ENCODE peak calls at places on chromosomes 16 and 17, in eight cellular contexts. One of them, this sample, is unnamed. For H3K4me1, the result is how much of the 10 kb centered on the place peaks cover.

GRCh38 chr17:3596804-3597464 is 12.3 kb downstream of the TRPV1 start:
- DNase-seq in GM23338: peak
- DNase-seq in CD4-positive, alpha-beta memory T cell: no peak
- DNase-seq in right cardiac atrium: no peak
- DNase-seq in psoas muscle: peak
- DNase-seq in ovary: no peak
- DNase-seq in heart right ventricle: no peak
- DNase-seq in body of pancreas: no peak
- DNase-seq in this sample: no peak

GRCh38 chr16:29784901-29785500 is 5.5 kb upstream of the KIF22 start:
- DNase-seq in GM23338: peak
- DNase-seq in heart right ventricle: peak
- DNase-seq in CD4-positive, alpha-beta memory T cell: peak
- DNase-seq in ovary: peak
- DNase-seq in body of pancreas: peak
- DNase-seq in right cardiac atrium: peak
- DNase-seq in psoas muscle: peak
- DNase-seq in this sample: peak

GRCh38 chr17:42531455-42532354 is 4.3 kb upstream of the NAGLU start:
- DNase-seq in body of pancreas: peak
- DNase-seq in GM23338: peak
- DNase-seq in ovary: peak
- DNase-seq in heart right ventricle: peak
- DNase-seq in psoas muscle: peak
- DNase-seq in right cardiac atrium: peak
- DNase-seq in CD4-positive, alpha-beta memory T cell: peak
- DNase-seq in this sample: peak

GRCh38 chr16:13992322-13992721 is 72.4 kb downstream of the ERCC4 start:
- DNase-seq in heart right ventricle: no peak
- DNase-seq in ovary: no peak
- DNase-seq in right cardiac atrium: no peak
- DNase-seq in CD4-positive, alpha-beta memory T cell: no peak
- DNase-seq in body of pancreas: no peak
- DNase-seq in GM23338: no peak
- DNase-seq in psoas muscle: no peak
- DNase-seq in this sample: no peak

GRCh38 chr17:73292031-73292531 is 19.7 kb downstream of the CDC42EP4 start:
- DNase-seq in heart right ventricle: peak
- DNase-seq in psoas muscle: peak
- DNase-seq in GM23338: no peak
- DNase-seq in ovary: no peak
- DNase-seq in CD4-positive, alpha-beta memory T cell: no peak
- DNase-seq in right cardiac atrium: peak
- DNase-seq in body of pancreas: peak
- DNase-seq in this sample: no peak

GRCh38 chr16:20866161-20866772 is 33.9 kb downstream of the DCUN1D3 start:
- DNase-seq in heart right ventricle: peak
- DNase-seq in ovary: peak
- DNase-seq in CD4-positive, alpha-beta memory T cell: no peak
- DNase-seq in body of pancreas: peak
- DNase-seq in GM23338: no peak
- DNase-seq in psoas muscle: no peak
- DNase-seq in right cardiac atrium: peak
- DNase-seq in this sample: no peak

GRCh38 chr16:83781-84615 is 6.0 kb downstream of the MPG start:
- DNase-seq in body of pancreas: no peak
- DNase-seq in CD4-positive, alpha-beta memory T cell: no peak
- DNase-seq in right cardiac atrium: peak
- DNase-seq in heart right ventricle: no peak
- DNase-seq in psoas muscle: no peak
- DNase-seq in ovary: no peak
- DNase-seq in GM23338: no peak
- DNase-seq in this sample: no peak

GRCh38 chr17:31078290-31078689 is 16.5 kb upstream of the NF1 start:
- DNase-seq in CD4-positive, alpha-beta memory T cell: no peak
- DNase-seq in ovary: no peak
- DNase-seq in body of pancreas: no peak
- DNase-seq in GM23338: no peak
- DNase-seq in psoas muscle: no peak
- DNase-seq in heart right ventricle: no peak
- DNase-seq in right cardiac atrium: no peak
- DNase-seq in this sample: no peak

GRCh38 chr17:37826497-37827115 is 81.7 kb upstream of the HNF1B start:
- DNase-seq in CD4-positive, alpha-beta memory T cell: no peak
- DNase-seq in heart right ventricle: peak
- DNase-seq in body of pancreas: no peak
- DNase-seq in right cardiac atrium: peak
- DNase-seq in ovary: no peak
- DNase-seq in psoas muscle: no peak
- DNase-seq in GM23338: no peak
- DNase-seq in this sample: peak

GRCh38 chr16:1154291-1154886 is 1.5 kb downstream of the CACNA1H start:
- DNase-seq in ovary: peak
- DNase-seq in CD4-positive, alpha-beta memory T cell: no peak
- DNase-seq in body of pancreas: no peak
- DNase-seq in heart right ventricle: no peak
- DNase-seq in GM23338: peak
- DNase-seq in right cardiac atrium: no peak
- DNase-seq in psoas muscle: no peak
- DNase-seq in this sample: no peak

GRCh38 chr16:89949121-89949742 is 677 bp downstream of the DEF8 start:
- DNase-seq in right cardiac atrium: no peak
- DNase-seq in CD4-positive, alpha-beta memory T cell: no peak
- DNase-seq in heart right ventricle: no peak
- DNase-seq in body of pancreas: no peak
- DNase-seq in psoas muscle: no peak
- DNase-seq in GM23338: peak
- DNase-seq in ovary: peak
- DNase-seq in this sample: no peak
- H3K27ac ChIP-seq in right cardiac atrium: no peak
- H3K27ac ChIP-seq in CD4-positive, alpha-beta memory T cell: no peak
- H3K27ac ChIP-seq in heart right ventricle: no peak
- H3K27ac ChIP-seq in body of pancreas: no peak
- H3K27ac ChIP-seq in psoas muscle: no peak
- H3K27ac ChIP-seq in GM23338: no peak
- H3K27ac ChIP-seq in ovary: no peak
- H3K27ac ChIP-seq in this sample: no peak

GRCh38 chr17:44105483-44105882 is 18.0 kb downstream of the HDAC5 start:
- DNase-seq in heart right ventricle: no peak
- DNase-seq in psoas muscle: peak
- DNase-seq in body of pancreas: no peak
- DNase-seq in ovary: no peak
- DNase-seq in right cardiac atrium: no peak
- DNase-seq in CD4-positive, alpha-beta memory T cell: no peak
- DNase-seq in GM23338: no peak
- DNase-seq in this sample: no peak

GRCh38 chr17:44105941-44106340 is 17.5 kb downstream of the HDAC5 start:
- DNase-seq in ovary: no peak
- DNase-seq in right cardiac atrium: no peak
- DNase-seq in body of pancreas: no peak
- DNase-seq in GM23338: no peak
- DNase-seq in CD4-positive, alpha-beta memory T cell: no peak
- DNase-seq in psoas muscle: no peak
- DNase-seq in heart right ventricle: no peak
- DNase-seq in this sample: no peak

GRCh38 chr17:44108440-44109311 is 14.8 kb downstream of the HDAC5 start:
- DNase-seq in psoas muscle: peak
- DNase-seq in GM23338: no peak
- DNase-seq in right cardiac atrium: peak
- DNase-seq in body of pancreas: peak
- DNase-seq in ovary: peak
- DNase-seq in heart right ventricle: peak
- DNase-seq in CD4-positive, alpha-beta memory T cell: no peak
- DNase-seq in this sample: peak

GRCh38 chr17:44109312-44109630 is 14.2 kb downstream of the HDAC5 start:
- DNase-seq in heart right ventricle: no peak
- DNase-seq in CD4-positive, alpha-beta memory T cell: no peak
- DNase-seq in GM23338: no peak
- DNase-seq in body of pancreas: no peak
- DNase-seq in ovary: no peak
- DNase-seq in right cardiac atrium: no peak
- DNase-seq in psoas muscle: no peak
- DNase-seq in this sample: no peak

GRCh38 chr17:44106801-44107200 is 16.6 kb downstream of the HDAC5 start:
- DNase-seq in body of pancreas: no peak
- DNase-seq in ovary: no peak
- DNase-seq in GM23338: no peak
- DNase-seq in right cardiac atrium: no peak
- DNase-seq in psoas muscle: no peak
- DNase-seq in heart right ventricle: no peak
- DNase-seq in CD4-positive, alpha-beta memory T cell: no peak
- DNase-seq in this sample: no peak
- H3K4me1 ChIP-seq in body of pancreas: under half
- H3K4me1 ChIP-seq in ovary: under half
- H3K4me1 ChIP-seq in GM23338: under half
- H3K4me1 ChIP-seq in right cardiac atrium: under half
- H3K4me1 ChIP-seq in psoas muscle: half or more
- H3K4me1 ChIP-seq in heart right ventricle: half or more
- H3K4me1 ChIP-seq in CD4-positive, alpha-beta memory T cell: under half
- H3K4me1 ChIP-seq in this sample: half or more

GRCh38 chr17:9016941-9017552 is 4.3 kb upstream of the NTN1 start:
- DNase-seq in heart right ventricle: no peak
- DNase-seq in right cardiac atrium: no peak
- DNase-seq in psoas muscle: no peak
- DNase-seq in GM23338: no peak
- DNase-seq in body of pancreas: peak
- DNase-seq in ovary: no peak
- DNase-seq in CD4-positive, alpha-beta memory T cell: no peak
- DNase-seq in this sample: no peak
- H3K4me3 ChIP-seq in heart right ventricle: no peak
- H3K4me3 ChIP-seq in right cardiac atrium: no peak
- H3K4me3 ChIP-seq in psoas muscle: no peak
- H3K4me3 ChIP-seq in GM23338: no peak
- H3K4me3 ChIP-seq in body of pancreas: no peak
- H3K4me3 ChIP-seq in ovary: no peak
- H3K4me3 ChIP-seq in CD4-positive, alpha-beta memory T cell: no peak
- H3K4me3 ChIP-seq in this sample: no peak

GRCh38 chr17:40458851-40459482 is 15.7 kb downstream of the IGFBP4 start:
- DNase-seq in ovary: no peak
- DNase-seq in body of pancreas: no peak
- DNase-seq in CD4-positive, alpha-beta memory T cell: no peak
- DNase-seq in heart right ventricle: no peak
- DNase-seq in right cardiac atrium: no peak
- DNase-seq in GM23338: no peak
- DNase-seq in psoas muscle: no peak
- DNase-seq in this sample: no peak

GRCh38 chr17:40457369-40457768 is 14.1 kb downstream of the IGFBP4 start:
- DNase-seq in GM23338: no peak
- DNase-seq in right cardiac atrium: peak
- DNase-seq in ovary: no peak
- DNase-seq in heart right ventricle: no peak
- DNase-seq in psoas muscle: no peak
- DNase-seq in CD4-positive, alpha-beta memory T cell: no peak
- DNase-seq in body of pancreas: no peak
- DNase-seq in this sample: no peak

GRCh38 chr17:40458001-40458791 is 14.9 kb downstream of the IGFBP4 start:
- DNase-seq in GM23338: no peak
- DNase-seq in CD4-positive, alpha-beta memory T cell: no peak
- DNase-seq in ovary: peak
- DNase-seq in right cardiac atrium: peak
- DNase-seq in body of pancreas: peak
- DNase-seq in psoas muscle: no peak
- DNase-seq in heart right ventricle: peak
- DNase-seq in this sample: no peak

GRCh38 chr17:40453881-40454630 is 10.8 kb downstream of the IGFBP4 start:
- DNase-seq in right cardiac atrium: peak
- DNase-seq in heart right ventricle: no peak
- DNase-seq in body of pancreas: no peak
- DNase-seq in CD4-positive, alpha-beta memory T cell: no peak
- DNase-seq in psoas muscle: no peak
- DNase-seq in ovary: no peak
- DNase-seq in GM23338: no peak
- DNase-seq in this sample: no peak

DNA sequence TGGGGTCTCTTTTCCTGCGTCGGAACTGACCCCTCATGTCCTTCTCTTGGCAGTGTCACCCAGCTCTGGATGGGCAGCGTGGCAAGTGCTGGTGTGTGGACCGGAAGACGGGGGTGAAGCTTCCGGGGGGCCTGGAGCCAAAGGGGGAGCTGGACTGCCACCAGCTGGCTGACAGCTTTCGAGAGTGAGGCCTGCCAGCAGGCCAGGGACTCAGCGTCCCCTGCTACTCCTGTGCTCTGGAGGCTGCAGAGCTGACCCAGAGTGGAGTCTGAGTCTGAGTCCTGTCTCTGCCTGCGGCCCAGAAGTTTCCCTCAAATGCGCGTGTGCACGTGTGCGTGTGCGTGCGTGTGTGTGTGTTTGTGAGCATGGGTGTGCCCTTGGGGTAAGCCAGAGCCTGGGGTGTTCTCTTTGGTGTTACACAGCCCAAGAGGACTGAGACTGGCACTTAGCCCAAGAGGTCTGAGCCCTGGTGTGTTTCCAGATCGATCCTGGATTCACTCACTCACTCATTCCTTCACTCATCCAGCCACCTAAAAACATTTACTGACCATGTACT is 13.2 kb downstream of the IGFBP4 start:
- DNase-seq in heart right ventricle: peak
- DNase-seq in right cardiac atrium: peak
- DNase-seq in CD4-positive, alpha-beta memory T cell: no peak
- DNase-seq in GM23338: no peak
- DNase-seq in psoas muscle: no peak
- DNase-seq in ovary: peak
- DNase-seq in body of pancreas: no peak
- DNase-seq in this sample: peak
- H3K27ac ChIP-seq in heart right ventricle: peak
- H3K27ac ChIP-seq in right cardiac atrium: peak
- H3K27ac ChIP-seq in CD4-positive, alpha-beta memory T cell: no peak
- H3K27ac ChIP-seq in GM23338: no peak
- H3K27ac ChIP-seq in psoas muscle: no peak
- H3K27ac ChIP-seq in ovary: peak
- H3K27ac ChIP-seq in body of pancreas: no peak
- H3K27ac ChIP-seq in this sample: peak

GRCh38 chr16:50517450-50518252 is 30.5 kb upstream of the NKD1 start:
- DNase-seq in psoas muscle: no peak
- DNase-seq in GM23338: no peak
- DNase-seq in body of pancreas: no peak
- DNase-seq in heart right ventricle: no peak
- DNase-seq in ovary: no peak
- DNase-seq in right cardiac atrium: no peak
- DNase-seq in CD4-positive, alpha-beta memory T cell: no peak
- DNase-seq in this sample: no peak
- H3K4me1 ChIP-seq in psoas muscle: under half
- H3K4me1 ChIP-seq in GM23338: under half
- H3K4me1 ChIP-seq in body of pancreas: under half
- H3K4me1 ChIP-seq in heart right ventricle: under half
- H3K4me1 ChIP-seq in ovary: under half
- H3K4me1 ChIP-seq in right cardiac atrium: under half
- H3K4me1 ChIP-seq in CD4-positive, alpha-beta memory T cell: under half
- H3K4me1 ChIP-seq in this sample: under half